ENCODE peak calls at places on chromosomes 12 and 14, in ten cellular contexts. One of them, this sample, is unnamed.

GRCh38 chr12:106281056-106281782 is 21.3 kb upstream of the TCP11L2 start:
- DNase-seq in T-helper 17 cell: no peak
- DNase-seq in stimulated activated naive B cell treated with anti-CD40 and anti-IgM and Interleukin-4, amounts not matched to agents 10 μg/mL and 1 μg/mL and 100 μg/mL, for 72 hours: no peak
- DNase-seq in LoVo: no peak
- DNase-seq in activated CD4-positive, alpha-beta T cell treated with anti-CD3 and anti-CD28 coated beads for 48 hours: no peak
- DNase-seq in activated naive CD4-positive, alpha-beta T cell: no peak
- DNase-seq in body of pancreas: no peak
- DNase-seq in cardiac muscle cell: peak; percentile 25
- DNase-seq in heart left ventricle: no peak
- DNase-seq in SW 1271: no peak
- DNase-seq in this sample: no peak

GRCh38 chr12:124754949-124755800 is 108.5 kb downstream of the SCARB1 start:
- DNase-seq in cardiac muscle cell: no peak
- DNase-seq in activated naive CD4-positive, alpha-beta T cell: no peak
- DNase-seq in body of pancreas: peak; percentile 52
- DNase-seq in stimulated activated naive B cell treated with anti-CD40 and anti-IgM and Interleukin-4, amounts not matched to agents 10 μg/mL and 1 μg/mL and 100 μg/mL, for 72 hours: no peak
- DNase-seq in heart left ventricle: peak; percentile 86
- DNase-seq in activated CD4-positive, alpha-beta T cell treated with anti-CD3 and anti-CD28 coated beads for 48 hours: no peak
- DNase-seq in LoVo: no peak
- DNase-seq in SW 1271: no peak
- DNase-seq in T-helper 17 cell: no peak
- DNase-seq in this sample: peak; percentile 89

GRCh38 chr12:51270067-51270846 is at the start of gene SMAGP:
- DNase-seq in activated CD4-positive, alpha-beta T cell treated with anti-CD3 and anti-CD28 coated beads for 48 hours: peak; percentile 49
- DNase-seq in LoVo: peak; percentile 83
- DNase-seq in T-helper 17 cell: peak; percentile 36
- DNase-seq in cardiac muscle cell: peak; percentile 80
- DNase-seq in SW 1271: peak; percentile 40
- DNase-seq in heart left ventricle: peak; percentile 72
- DNase-seq in body of pancreas: peak; percentile 85
- DNase-seq in stimulated activated naive B cell treated with anti-CD40 and anti-IgM and Interleukin-4, amounts not matched to agents 10 μg/mL and 1 μg/mL and 100 μg/mL, for 72 hours: peak; percentile 65
- DNase-seq in activated naive CD4-positive, alpha-beta T cell: no peak
- DNase-seq in this sample: peak; percentile 86

GRCh38 chr14:21476526-21476924 is 234 bp downstream of the RAB2B start:
- DNase-seq in activated CD4-positive, alpha-beta T cell treated with anti-CD3 and anti-CD28 coated beads for 48 hours: no peak
- DNase-seq in T-helper 17 cell: peak; percentile 87
- DNase-seq in LoVo: peak; percentile 86
- DNase-seq in cardiac muscle cell: no peak
- DNase-seq in body of pancreas: peak; percentile 92
- DNase-seq in heart left ventricle: peak; percentile 85
- DNase-seq in SW 1271: no peak
- DNase-seq in activated naive CD4-positive, alpha-beta T cell: peak; percentile 76
- DNase-seq in stimulated activated naive B cell treated with anti-CD40 and anti-IgM and Interleukin-4, amounts not matched to agents 10 μg/mL and 1 μg/mL and 100 μg/mL, for 72 hours: no peak
- DNase-seq in this sample: peak; percentile 90

GRCh38 chr12:13941258-13942249 is 39.8 kb downstream of the GRIN2B start:
- DNase-seq in activated CD4-positive, alpha-beta T cell treated with anti-CD3 and anti-CD28 coated beads for 48 hours: peak; percentile 31
- DNase-seq in activated naive CD4-positive, alpha-beta T cell: no peak
- DNase-seq in cardiac muscle cell: peak; percentile 75
- DNase-seq in LoVo: peak; percentile 93
- DNase-seq in heart left ventricle: peak; percentile 15
- DNase-seq in stimulated activated naive B cell treated with anti-CD40 and anti-IgM and Interleukin-4, amounts not matched to agents 10 μg/mL and 1 μg/mL and 100 μg/mL, for 72 hours: peak; percentile 3
- DNase-seq in body of pancreas: peak; percentile 73
- DNase-seq in SW 1271: no peak
- DNase-seq in T-helper 17 cell: no peak
- DNase-seq in this sample: peak; percentile 73

GRCh38 chr12:28223853-28224252 is 33.6 kb downstream of the CCDC91 start:
- DNase-seq in LoVo: no peak
- DNase-seq in cardiac muscle cell: no peak
- DNase-seq in T-helper 17 cell: no peak
- DNase-seq in heart left ventricle: no peak
- DNase-seq in body of pancreas: no peak
- DNase-seq in activated CD4-positive, alpha-beta T cell treated with anti-CD3 and anti-CD28 coated beads for 48 hours: no peak
- DNase-seq in stimulated activated naive B cell treated with anti-CD40 and anti-IgM and Interleukin-4, amounts not matched to agents 10 μg/mL and 1 μg/mL and 100 μg/mL, for 72 hours: no peak
- DNase-seq in activated naive CD4-positive, alpha-beta T cell: no peak
- DNase-seq in SW 1271: no peak
- DNase-seq in this sample: no peak

GRCh38 chr12:122726056-122726558 is 4.5 kb downstream of the HCAR1 start:
- DNase-seq in body of pancreas: no peak
- DNase-seq in T-helper 17 cell: no peak
- DNase-seq in SW 1271: no peak
- DNase-seq in stimulated activated naive B cell treated with anti-CD40 and anti-IgM and Interleukin-4, amounts not matched to agents 10 μg/mL and 1 μg/mL and 100 μg/mL, for 72 hours: no peak
- DNase-seq in heart left ventricle: no peak
- DNase-seq in activated CD4-positive, alpha-beta T cell treated with anti-CD3 and anti-CD28 coated beads for 48 hours: peak; percentile 32
- DNase-seq in cardiac muscle cell: no peak
- DNase-seq in LoVo: peak; percentile 86
- DNase-seq in activated naive CD4-positive, alpha-beta T cell: no peak
- DNase-seq in this sample: no peak

GRCh38 chr14:102775855-102776760 is 1.1 kb upstream of the TRAF3 start:
- DNase-seq in stimulated activated naive B cell treated with anti-CD40 and anti-IgM and Interleukin-4, amounts not matched to agents 10 μg/mL and 1 μg/mL and 100 μg/mL, for 72 hours: no peak
- DNase-seq in T-helper 17 cell: no peak
- DNase-seq in heart left ventricle: no peak
- DNase-seq in activated naive CD4-positive, alpha-beta T cell: no peak
- DNase-seq in SW 1271: peak; percentile 28
- DNase-seq in LoVo: no peak
- DNase-seq in body of pancreas: no peak
- DNase-seq in cardiac muscle cell: peak; percentile 27
- DNase-seq in activated CD4-positive, alpha-beta T cell treated with anti-CD3 and anti-CD28 coated beads for 48 hours: peak; percentile 15
- DNase-seq in this sample: peak; percentile 51

GRCh38 chr14:99574099-99574880 is 29.7 kb downstream of the CCDC85C start:
- DNase-seq in heart left ventricle: peak; percentile 61
- DNase-seq in stimulated activated naive B cell treated with anti-CD40 and anti-IgM and Interleukin-4, amounts not matched to agents 10 μg/mL and 1 μg/mL and 100 μg/mL, for 72 hours: no peak
- DNase-seq in activated naive CD4-positive, alpha-beta T cell: no peak
- DNase-seq in cardiac muscle cell: peak; percentile 91
- DNase-seq in T-helper 17 cell: no peak
- DNase-seq in SW 1271: no peak
- DNase-seq in activated CD4-positive, alpha-beta T cell treated with anti-CD3 and anti-CD28 coated beads for 48 hours: no peak
- DNase-seq in body of pancreas: peak; percentile 75
- DNase-seq in LoVo: peak; percentile 75
- DNase-seq in this sample: peak; percentile 76

GRCh38 chr14:68862954-68863594 is 70.2 kb upstream of the ZFP36L1 start:
- DNase-seq in stimulated activated naive B cell treated with anti-CD40 and anti-IgM and Interleukin-4, amounts not matched to agents 10 μg/mL and 1 μg/mL and 100 μg/mL, for 72 hours: peak; percentile 47
- DNase-seq in activated CD4-positive, alpha-beta T cell treated with anti-CD3 and anti-CD28 coated beads for 48 hours: peak; percentile 83
- DNase-seq in T-helper 17 cell: no peak
- DNase-seq in SW 1271: peak; percentile 56
- DNase-seq in LoVo: peak; percentile 77
- DNase-seq in cardiac muscle cell: peak; percentile 90
- DNase-seq in heart left ventricle: peak; percentile 75
- DNase-seq in activated naive CD4-positive, alpha-beta T cell: peak; percentile 36
- DNase-seq in body of pancreas: peak; percentile 84
- DNase-seq in this sample: peak; percentile 60

GRCh38 chr14:32367501-32367900 is 38.4 kb downstream of the AKAP6 start:
- DNase-seq in cardiac muscle cell: no peak
- DNase-seq in SW 1271: no peak
- DNase-seq in body of pancreas: no peak
- DNase-seq in LoVo: no peak
- DNase-seq in stimulated activated naive B cell treated with anti-CD40 and anti-IgM and Interleukin-4, amounts not matched to agents 10 μg/mL and 1 μg/mL and 100 μg/mL, for 72 hours: no peak
- DNase-seq in T-helper 17 cell: no peak
- DNase-seq in activated naive CD4-positive, alpha-beta T cell: no peak
- DNase-seq in heart left ventricle: no peak
- DNase-seq in activated CD4-positive, alpha-beta T cell treated with anti-CD3 and anti-CD28 coated beads for 48 hours: no peak
- DNase-seq in this sample: no peak

GRCh38 chr12:129152291-129153075 is 299.2 kb downstream of the GLT1D1 start:
- DNase-seq in cardiac muscle cell: no peak
- DNase-seq in LoVo: no peak
- DNase-seq in T-helper 17 cell: no peak
- DNase-seq in body of pancreas: peak; percentile 13
- DNase-seq in stimulated activated naive B cell treated with anti-CD40 and anti-IgM and Interleukin-4, amounts not matched to agents 10 μg/mL and 1 μg/mL and 100 μg/mL, for 72 hours: no peak
- DNase-seq in activated naive CD4-positive, alpha-beta T cell: no peak
- DNase-seq in SW 1271: no peak
- DNase-seq in activated CD4-positive, alpha-beta T cell treated with anti-CD3 and anti-CD28 coated beads for 48 hours: no peak
- DNase-seq in heart left ventricle: no peak
- DNase-seq in this sample: no peak

GRCh38 chr12:116199160-116199559 is 78.3 kb downstream of the MED13L start:
- DNase-seq in heart left ventricle: no peak
- DNase-seq in SW 1271: no peak
- DNase-seq in activated naive CD4-positive, alpha-beta T cell: no peak
- DNase-seq in T-helper 17 cell: no peak
- DNase-seq in cardiac muscle cell: no peak
- DNase-seq in LoVo: no peak
- DNase-seq in activated CD4-positive, alpha-beta T cell treated with anti-CD3 and anti-CD28 coated beads for 48 hours: no peak
- DNase-seq in stimulated activated naive B cell treated with anti-CD40 and anti-IgM and Interleukin-4, amounts not matched to agents 10 μg/mL and 1 μg/mL and 100 μg/mL, for 72 hours: no peak
- DNase-seq in body of pancreas: no peak
- DNase-seq in this sample: no peak

GRCh38 chr14:29156096-29156495 is 389.5 kb downstream of the FOXG1 start:
- DNase-seq in activated naive CD4-positive, alpha-beta T cell: no peak
- DNase-seq in LoVo: no peak
- DNase-seq in cardiac muscle cell: no peak
- DNase-seq in stimulated activated naive B cell treated with anti-CD40 and anti-IgM and Interleukin-4, amounts not matched to agents 10 μg/mL and 1 μg/mL and 100 μg/mL, for 72 hours: no peak
- DNase-seq in T-helper 17 cell: no peak
- DNase-seq in activated CD4-positive, alpha-beta T cell treated with anti-CD3 and anti-CD28 coated beads for 48 hours: no peak
- DNase-seq in SW 1271: no peak
- DNase-seq in body of pancreas: no peak
- DNase-seq in heart left ventricle: no peak
- DNase-seq in this sample: no peak

GRCh38 chr12:1662761-1663439 is 28.0 kb upstream of the ADIPOR2 start:
- DNase-seq in heart left ventricle: no peak
- DNase-seq in activated CD4-positive, alpha-beta T cell treated with anti-CD3 and anti-CD28 coated beads for 48 hours: peak; percentile 42
- DNase-seq in activated naive CD4-positive, alpha-beta T cell: no peak
- DNase-seq in body of pancreas: peak; percentile 76
- DNase-seq in cardiac muscle cell: peak; percentile 65
- DNase-seq in LoVo: no peak
- DNase-seq in stimulated activated naive B cell treated with anti-CD40 and anti-IgM and Interleukin-4, amounts not matched to agents 10 μg/mL and 1 μg/mL and 100 μg/mL, for 72 hours: no peak
- DNase-seq in T-helper 17 cell: peak; percentile 26
- DNase-seq in SW 1271: no peak
- DNase-seq in this sample: peak; percentile 70

GRCh38 chr12:45560689-45561088 is 168.8 kb upstream of the ARID2 start:
- DNase-seq in body of pancreas: no peak
- DNase-seq in SW 1271: no peak
- DNase-seq in cardiac muscle cell: no peak
- DNase-seq in activated naive CD4-positive, alpha-beta T cell: no peak
- DNase-seq in heart left ventricle: no peak
- DNase-seq in LoVo: no peak
- DNase-seq in T-helper 17 cell: no peak
- DNase-seq in stimulated activated naive B cell treated with anti-CD40 and anti-IgM and Interleukin-4, amounts not matched to agents 10 μg/mL and 1 μg/mL and 100 μg/mL, for 72 hours: no peak
- DNase-seq in activated CD4-positive, alpha-beta T cell treated with anti-CD3 and anti-CD28 coated beads for 48 hours: no peak
- DNase-seq in this sample: no peak

GRCh38 chr12:124399622-124400021 is 104.7 kb downstream of the RFLNA start:
- DNase-seq in SW 1271: no peak
- DNase-seq in body of pancreas: no peak
- DNase-seq in stimulated activated naive B cell treated with anti-CD40 and anti-IgM and Interleukin-4, amounts not matched to agents 10 μg/mL and 1 μg/mL and 100 μg/mL, for 72 hours: no peak
- DNase-seq in activated CD4-positive, alpha-beta T cell treated with anti-CD3 and anti-CD28 coated beads for 48 hours: peak; percentile 48
- DNase-seq in T-helper 17 cell: no peak
- DNase-seq in activated naive CD4-positive, alpha-beta T cell: no peak
- DNase-seq in heart left ventricle: no peak
- DNase-seq in cardiac muscle cell: no peak
- DNase-seq in LoVo: peak; percentile 18
- DNase-seq in this sample: no peak

GRCh38 chr14:63996016-63996415 is 143.2 kb downstream of the SYNE2 start:
- DNase-seq in body of pancreas: no peak
- DNase-seq in activated naive CD4-positive, alpha-beta T cell: no peak
- DNase-seq in SW 1271: no peak
- DNase-seq in LoVo: no peak
- DNase-seq in activated CD4-positive, alpha-beta T cell treated with anti-CD3 and anti-CD28 coated beads for 48 hours: no peak
- DNase-seq in cardiac muscle cell: no peak
- DNase-seq in heart left ventricle: no peak
- DNase-seq in stimulated activated naive B cell treated with anti-CD40 and anti-IgM and Interleukin-4, amounts not matched to agents 10 μg/mL and 1 μg/mL and 100 μg/mL, for 72 hours: no peak
- DNase-seq in T-helper 17 cell: no peak
- DNase-seq in this sample: no peak

GRCh38 chr14:99803106-99803437 is 9.9 kb downstream of the EML1 start:
- DNase-seq in cardiac muscle cell: no peak
- DNase-seq in activated naive CD4-positive, alpha-beta T cell: no peak
- DNase-seq in SW 1271: no peak
- DNase-seq in stimulated activated naive B cell treated with anti-CD40 and anti-IgM and Interleukin-4, amounts not matched to agents 10 μg/mL and 1 μg/mL and 100 μg/mL, for 72 hours: no peak
- DNase-seq in heart left ventricle: no peak
- DNase-seq in T-helper 17 cell: no peak
- DNase-seq in body of pancreas: no peak
- DNase-seq in LoVo: no peak
- DNase-seq in activated CD4-positive, alpha-beta T cell treated with anti-CD3 and anti-CD28 coated beads for 48 hours: no peak
- DNase-seq in this sample: no peak

GRCh38 chr12:109053382-109054123 is 1.2 kb downstream of the USP30 start:
- DNase-seq in cardiac muscle cell: peak; percentile 1
- DNase-seq in activated naive CD4-positive, alpha-beta T cell: no peak
- DNase-seq in stimulated activated naive B cell treated with anti-CD40 and anti-IgM and Interleukin-4, amounts not matched to agents 10 μg/mL and 1 μg/mL and 100 μg/mL, for 72 hours: peak; percentile 4
- DNase-seq in activated CD4-positive, alpha-beta T cell treated with anti-CD3 and anti-CD28 coated beads for 48 hours: peak; percentile 29
- DNase-seq in heart left ventricle: no peak
- DNase-seq in LoVo: no peak
- DNase-seq in SW 1271: no peak
- DNase-seq in body of pancreas: no peak
- DNase-seq in T-helper 17 cell: no peak
- DNase-seq in this sample: no peak

GRCh38 chr14:95514131-95515079 is 2.0 kb downstream of the SYNE3 start:
- DNase-seq in cardiac muscle cell: no peak
- DNase-seq in stimulated activated naive B cell treated with anti-CD40 and anti-IgM and Interleukin-4, amounts not matched to agents 10 μg/mL and 1 μg/mL and 100 μg/mL, for 72 hours: no peak
- DNase-seq in activated CD4-positive, alpha-beta T cell treated with anti-CD3 and anti-CD28 coated beads for 48 hours: no peak
- DNase-seq in activated naive CD4-positive, alpha-beta T cell: no peak
- DNase-seq in heart left ventricle: no peak
- DNase-seq in T-helper 17 cell: no peak
- DNase-seq in body of pancreas: no peak
- DNase-seq in LoVo: no peak
- DNase-seq in SW 1271: no peak
- DNase-seq in this sample: no peak

GRCh38 chr12:52533686-52534470 is 13.7 kb upstream of the KRT5 start:
- DNase-seq in SW 1271: no peak
- DNase-seq in heart left ventricle: no peak
- DNase-seq in T-helper 17 cell: no peak
- DNase-seq in activated CD4-positive, alpha-beta T cell treated with anti-CD3 and anti-CD28 coated beads for 48 hours: no peak
- DNase-seq in cardiac muscle cell: no peak
- DNase-seq in stimulated activated naive B cell treated with anti-CD40 and anti-IgM and Interleukin-4, amounts not matched to agents 10 μg/mL and 1 μg/mL and 100 μg/mL, for 72 hours: no peak
- DNase-seq in activated naive CD4-positive, alpha-beta T cell: no peak
- DNase-seq in body of pancreas: no peak
- DNase-seq in LoVo: no peak
- DNase-seq in this sample: peak; percentile 10

GRCh38 chr12:92561543-92561899 is 141.3 kb upstream of the PLEKHG7 start:
- DNase-seq in activated CD4-positive, alpha-beta T cell treated with anti-CD3 and anti-CD28 coated beads for 48 hours: no peak
- DNase-seq in stimulated activated naive B cell treated with anti-CD40 and anti-IgM and Interleukin-4, amounts not matched to agents 10 μg/mL and 1 μg/mL and 100 μg/mL, for 72 hours: no peak
- DNase-seq in LoVo: no peak
- DNase-seq in cardiac muscle cell: no peak
- DNase-seq in body of pancreas: peak; percentile 65
- DNase-seq in SW 1271: no peak
- DNase-seq in activated naive CD4-positive, alpha-beta T cell: no peak
- DNase-seq in heart left ventricle: peak; percentile 73
- DNase-seq in T-helper 17 cell: no peak
- DNase-seq in this sample: peak; percentile 45

GRCh38 chr14:53044486-53044885 is 93.6 kb upstream of the FERMT2 start:
- DNase-seq in LoVo: no peak
- DNase-seq in SW 1271: no peak
- DNase-seq in activated CD4-positive, alpha-beta T cell treated with anti-CD3 and anti-CD28 coated beads for 48 hours: no peak
- DNase-seq in body of pancreas: no peak
- DNase-seq in heart left ventricle: no peak
- DNase-seq in stimulated activated naive B cell treated with anti-CD40 and anti-IgM and Interleukin-4, amounts not matched to agents 10 μg/mL and 1 μg/mL and 100 μg/mL, for 72 hours: no peak
- DNase-seq in T-helper 17 cell: no peak
- DNase-seq in activated naive CD4-positive, alpha-beta T cell: no peak
- DNase-seq in cardiac muscle cell: no peak
- DNase-seq in this sample: no peak

GRCh38 chr12:107207931-107208515 is 114.7 kb upstream of the CRY1 start:
- DNase-seq in SW 1271: no peak
- DNase-seq in stimulated activated naive B cell treated with anti-CD40 and anti-IgM and Interleukin-4, amounts not matched to agents 10 μg/mL and 1 μg/mL and 100 μg/mL, for 72 hours: no peak
- DNase-seq in LoVo: no peak
- DNase-seq in T-helper 17 cell: no peak
- DNase-seq in heart left ventricle: no peak
- DNase-seq in cardiac muscle cell: no peak
- DNase-seq in body of pancreas: no peak
- DNase-seq in activated CD4-positive, alpha-beta T cell treated with anti-CD3 and anti-CD28 coated beads for 48 hours: no peak
- DNase-seq in activated naive CD4-positive, alpha-beta T cell: no peak
- DNase-seq in this sample: no peak

This sample was measured in left colon.